ENCODE peak calls at places on chromosome 16, in four cellular contexts. Q is CD4-positive, alpha-beta T cell; X is GM10248; G is cardiac fibroblast. N is an unnamed sample.

GRCh38 chr16:66262253-66263167 is 104.0 kb upstream of the CDH5 start:
- DNase-seq in G (peak; percentile 49), X (no peak), Q (no peak), N (no peak)

GRCh38 chr16:80408014-80408413 is 132.8 kb upstream of the DYNLRB2 start:
- DNase-seq in X (no peak), G (no peak), Q (no peak), N (no peak)

GRCh38 chr16:82167670-82168069 is 2.4 kb downstream of the MPHOSPH6 start:
- DNase-seq in Q (no peak), X (no peak), G (no peak), N (no peak)

GRCh38 chr16:56513972-56514371 is 5.9 kb downstream of the BBS2 start:
- DNase-seq in Q (peak; percentile 33), G (peak; percentile 77), X (peak; percentile 32), N (no peak)

GRCh38 chr16:4800290-4801041 is 2.0 kb downstream of the ROGDI start:
- DNase-seq in X (peak; percentile 65), Q (no peak), G (no peak), N (no peak)

GRCh38 chr16:4361033-4361943 is 10.2 kb upstream of the PAM16 start:
- DNase-seq in X (no peak), G (no peak), Q (no peak), N (peak; percentile 47)

GRCh38 chr16:122342-122741 is 16.1 kb downstream of the NPRL3 start:
- DNase-seq in X (no peak), G (no peak), Q (no peak), N (no peak)

GRCh38 chr16:86946396-86946795 is 368.0 kb downstream of the FOXL1 start:
- DNase-seq in Q (no peak), X (no peak), G (no peak), N (no peak)

GRCh38 chr16:88596477-88596876 is 26.3 kb downstream of the ZC3H18 start:
- DNase-seq in X (no peak), Q (no peak), G (peak; percentile 31), N (no peak)

GRCh38 chr16:12661656-12662172 is 142.0 kb downstream of the CPPED1 start:
- DNase-seq in X (no peak), G (peak; percentile 32), Q (no peak), N (no peak)

GRCh38 chr16:67482260-67482924 is 955 bp downstream of the AGRP start:
- DNase-seq in Q (no peak), X (no peak), G (no peak), N (no peak)

GRCh38 chr16:14211856-14212543 is 140.9 kb downstream of the MRTFB start:
- DNase-seq in X (no peak), G (no peak), Q (no peak), N (no peak)

GRCh38 chr16:29678691-29679267 is at the start of gene QPRT:
- DNase-seq in Q (no peak), X (peak; percentile 83), G (peak; percentile 83), N (no peak)

GRCh38 chr16:27724491-27724878 is 174.5 kb downstream of the KATNIP start:
- DNase-seq in X (no peak), G (peak; percentile 17), Q (no peak), N (no peak)

GRCh38 chr16:85191341-85191965 is 79.2 kb upstream of the CIBAR2 start:
- DNase-seq in G (no peak), Q (no peak), X (no peak), N (no peak)

GRCh38 chr16:68992521-68992920 is 112.9 kb upstream of the HAS3 start:
- DNase-seq in G (peak; percentile 82), X (no peak), Q (no peak), N (no peak)

GRCh38 chr16:85312642-85313540 is 200.6 kb upstream of the CIBAR2 start:
- DNase-seq in Q (no peak), X (no peak), G (no peak), N (no peak)

GRCh38 chr16:73951541-73951940 is 345.1 kb upstream of the PSMD7 start:
- DNase-seq in Q (no peak), G (no peak), X (no peak), N (no peak)

GRCh38 chr16:66440970-66441369 is 13.9 kb downstream of the BEAN1 start:
- DNase-seq in G (no peak), Q (no peak), X (no peak), N (no peak)

GRCh38 chr16:15639061-15639568 is 3.8 kb downstream of the MARF1 start:
- DNase-seq in X (peak; percentile 29), Q (peak; percentile 37), G (no peak), N (no peak)

GRCh38 chr16:50099957-50100648 is 34.3 kb downstream of the HEATR3 start:
- DNase-seq in Q (no peak), X (no peak), G (no peak), N (no peak)

GRCh38 chr16:27518226-27518625 is 31.5 kb downstream of the GTF3C1 start:
- DNase-seq in X (no peak), Q (no peak), G (no peak), N (no peak)

GRCh38 chr16:85519540-85520231 is 93.4 kb upstream of the GSE1 start:
- DNase-seq in X (no peak), Q (no peak), G (no peak), N (no peak)

GRCh38 chr16:69108069-69108904 is 2.8 kb downstream of the HAS3 start:
- DNase-seq in G (no peak), Q (no peak), X (no peak), N (no peak)

GRCh38 chr16:64782484-64782883 is 339.4 kb downstream of the CDH11 start:
- DNase-seq in Q (no peak), X (no peak), G (no peak), N (no peak)

GRCh38 chr16:4051591-4051990 is 64.7 kb downstream of the ADCY9 start:
- DNase-seq in Q (no peak), G (no peak), X (no peak), N (no peak)

GRCh38 chr16:85369741-85370528 is 243.2 kb upstream of the GSE1 start:
- DNase-seq in Q (peak; percentile 35), G (peak; percentile 51), X (peak; percentile 79), N (no peak)

GRCh38 chr16:30407794-30408534 is 558 bp downstream of the ZNF771 start:
- DNase-seq in Q (no peak), X (no peak), G (peak; percentile 11), N (no peak)

GRCh38 chr16:50737420-50737959 is 4.4 kb upstream of the CYLD start:
- DNase-seq in X (no peak), G (no peak), Q (no peak), N (no peak)

GRCh38 chr16:56866955-56867830 is 2.2 kb downstream of the SLC12A3 start:
- DNase-seq in Q (no peak), G (peak; percentile 85), X (peak; percentile 72), N (no peak)

GRCh38 chr16:53695070-53695469 is 8.6 kb downstream of the RPGRIP1L start:
- DNase-seq in G (no peak), X (no peak), Q (no peak), N (no peak)

GRCh38 chr16:16027728-16028310 is 78.4 kb downstream of the ABCC1 start:
- DNase-seq in G (no peak), Q (no peak), X (no peak), N (no peak)

GRCh38 chr16:83418565-83418964 is 389.2 kb upstream of the HSBP1 start:
- DNase-seq in Q (no peak), G (no peak), X (no peak), N (no peak)

GRCh38 chr16:86751081-86752030 is 173.0 kb downstream of the FOXL1 start:
- DNase-seq in Q (no peak), G (peak; percentile 88), X (no peak), N (no peak)

GRCh38 chr16:57069635-57070350 is 22.6 kb upstream of the CPNE2 start:
- DNase-seq in G (no peak), Q (no peak), X (no peak), N (no peak)

GRCh38 chr16:80433617-80434016 is 107.2 kb upstream of the DYNLRB2 start:
- DNase-seq in X (no peak), G (no peak), Q (no peak), N (no peak)

GRCh38 chr16:15919331-15919730 is 30.1 kb upstream of the ABCC1 start:
- DNase-seq in G (no peak), Q (no peak), X (no peak), N (no peak)

DNA sequence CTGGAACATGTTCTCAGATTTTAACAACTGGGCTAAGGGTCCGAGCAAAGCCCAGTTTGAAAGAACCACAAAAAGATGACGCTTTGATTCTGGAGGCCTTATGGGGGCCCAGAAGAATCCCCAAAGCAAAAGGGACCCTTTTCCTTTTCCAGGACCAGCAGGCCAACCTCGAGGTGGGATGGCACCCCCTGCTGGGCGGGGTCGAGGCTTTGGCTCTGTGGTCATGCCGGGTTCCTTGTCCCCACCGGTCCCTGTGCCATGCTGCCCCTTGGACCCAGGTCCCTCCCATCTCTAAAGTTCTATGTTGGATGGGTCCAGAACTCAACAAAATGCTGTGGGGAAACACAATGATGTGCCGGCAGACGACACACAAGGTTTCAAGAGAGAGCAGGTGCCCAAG is 30.9 kb downstream of the TMEM204 start:
- DNase-seq in Q (no peak), G (no peak), X (no peak), N (no peak)
- TF ChIP-seq CTCF in Q (no peak), G (peak; percentile 24), X (peak; percentile 24), N (peak; percentile 36)

DNA sequence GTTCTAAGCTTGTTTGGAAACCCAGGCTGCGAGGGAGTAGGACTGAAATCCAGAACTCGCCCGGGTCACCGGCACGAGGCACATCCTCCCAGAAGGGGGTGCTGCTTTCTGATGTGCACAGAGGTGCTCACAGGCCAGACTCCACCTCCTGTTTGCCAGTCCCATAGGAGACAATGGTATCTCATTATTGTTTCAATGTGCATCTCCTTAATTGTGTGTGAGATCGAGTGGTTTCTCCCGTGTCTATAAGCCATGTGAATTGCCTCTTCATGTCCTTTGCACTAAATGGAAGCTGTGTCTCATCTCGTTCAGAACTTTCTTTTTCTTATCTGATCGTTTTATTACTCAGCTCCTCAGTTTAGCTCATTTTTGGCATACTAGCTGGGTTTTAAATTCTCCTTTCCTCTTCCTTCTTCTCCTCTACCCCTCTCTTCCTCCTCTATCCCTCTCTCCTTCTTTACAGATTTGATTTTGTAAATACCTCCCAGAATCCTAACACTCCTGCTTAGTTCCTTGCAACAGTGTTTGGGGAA is 32.1 kb upstream of the PRKCB start:
- DNase-seq in G (peak; percentile 9), X (peak; percentile 82), Q (peak; percentile 66), N (peak; percentile 73)
- TF ChIP-seq CTCF in G (peak; percentile 45), X (peak; percentile 85), Q (peak; percentile 86), N (peak; percentile 86)

DNA sequence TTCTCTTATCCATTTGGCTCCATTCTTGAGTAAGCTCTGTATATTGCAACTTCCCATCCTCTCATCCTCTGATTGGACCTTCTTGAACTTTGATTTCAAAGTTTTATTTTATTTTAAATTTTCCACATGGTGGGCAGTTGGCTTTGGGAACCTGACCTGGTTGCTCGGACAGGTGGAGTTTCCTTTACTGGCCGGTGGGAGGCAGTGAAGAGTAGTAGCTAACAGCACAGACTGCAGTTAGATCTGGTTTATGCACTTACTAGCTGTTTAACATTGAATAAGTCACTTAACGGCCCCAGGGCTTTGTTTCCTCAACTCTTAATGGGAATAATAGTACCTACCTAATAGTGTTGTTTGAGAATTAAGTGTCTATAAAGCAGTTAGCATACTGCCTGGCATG is 92.8 kb downstream of the GPR139 start:
- DNase-seq in G (no peak), Q (no peak), X (no peak), N (no peak)
- TF ChIP-seq CTCF in G (peak; percentile 30), Q (no peak), X (peak; percentile 26), N (no peak)

DNA sequence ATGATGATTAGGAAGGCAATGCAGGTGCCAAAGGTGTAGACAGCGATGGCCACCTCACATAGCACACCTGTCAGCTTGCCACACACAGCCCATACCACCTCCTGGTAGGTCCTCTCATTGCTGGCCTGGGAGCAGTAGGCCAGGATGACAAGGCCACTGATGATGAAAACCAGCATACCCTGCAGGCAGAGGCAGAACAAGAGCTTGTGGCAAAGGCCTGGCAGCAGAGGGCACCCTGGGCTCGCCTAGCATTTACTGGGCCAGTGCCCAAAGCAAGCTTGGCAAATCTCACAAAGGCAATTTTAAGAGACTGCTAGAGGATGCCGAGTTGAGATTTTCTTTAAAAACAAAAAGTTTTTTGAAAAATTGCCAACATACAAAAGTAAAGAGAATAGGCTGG is 5.9 kb downstream of the SLC38A7 start:
- DNase-seq in Q (no peak), G (peak; percentile 57), X (no peak), N (no peak)
- TF ChIP-seq CTCF in Q (no peak), G (peak; percentile 16), X (no peak), N (no peak)